ENCODE peak calls at places on chromosome 16, in four cellular contexts. S is GM12878, I is H1, Q is K562. L is an unnamed sample.

GRCh38 chr16:8958344-8958808 is 5.3 kb downstream of the USP7 start:
- DNase-seq in Q (peak), S (no peak), I (no peak), L (no peak)

GRCh38 chr16:47523342-47524006 is 62.3 kb downstream of the PHKB start:
- DNase-seq in S (peak), Q (no peak), I (no peak), L (peak)

GRCh38 chr16:55370762-55371482 is 46.9 kb downstream of the IRX6 start:
- DNase-seq in S (no peak), Q (peak), I (peak), L (peak)

GRCh38 chr16:54942353-54942943 is 11.8 kb downstream of the IRX5 start:
- DNase-seq in I (no peak), S (no peak), Q (peak), L (no peak)

GRCh38 chr16:65648111-65648510 is 526.2 kb upstream of the CDH11 start:
- DNase-seq in I (no peak), S (no peak), Q (no peak), L (no peak)

GRCh38 chr16:57146735-57147134 is 39.1 kb downstream of the PSME3IP1 start:
- DNase-seq in Q (peak), I (peak), S (no peak), L (peak)

GRCh38 chr16:11285842-11286241 is 4.7 kb upstream of the PRM1 start:
- DNase-seq in I (no peak), Q (no peak), S (no peak), L (no peak)

GRCh38 chr16:17474037-17474436 is 3.3 kb upstream of the XYLT1 start:
- DNase-seq in S (no peak), I (no peak), Q (no peak), L (no peak)

GRCh38 chr16:31177136-31177535 is 2.8 kb upstream of the FUS start:
- DNase-seq in S (no peak), I (no peak), Q (no peak), L (no peak)
- TF ChIP-seq BRCA1 in S (no peak), I (no peak), Q (no peak), L (no peak)

GRCh38 chr16:88699180-88699579 is 7.0 kb downstream of the RNF166 start:
- DNase-seq in S (no peak), I (no peak), Q (no peak), L (no peak)
- TF ChIP-seq BRCA1 in S (no peak), I (no peak), Q (no peak), L (no peak)

GRCh38 chr16:67236551-67237395 is 9.8 kb downstream of the TMEM208 start:
- DNase-seq in I (peak), S (no peak), Q (peak), L (peak)
- TF ChIP-seq BRCA1 in I (no peak), S (no peak), Q (no peak), L (no peak)

DNA sequence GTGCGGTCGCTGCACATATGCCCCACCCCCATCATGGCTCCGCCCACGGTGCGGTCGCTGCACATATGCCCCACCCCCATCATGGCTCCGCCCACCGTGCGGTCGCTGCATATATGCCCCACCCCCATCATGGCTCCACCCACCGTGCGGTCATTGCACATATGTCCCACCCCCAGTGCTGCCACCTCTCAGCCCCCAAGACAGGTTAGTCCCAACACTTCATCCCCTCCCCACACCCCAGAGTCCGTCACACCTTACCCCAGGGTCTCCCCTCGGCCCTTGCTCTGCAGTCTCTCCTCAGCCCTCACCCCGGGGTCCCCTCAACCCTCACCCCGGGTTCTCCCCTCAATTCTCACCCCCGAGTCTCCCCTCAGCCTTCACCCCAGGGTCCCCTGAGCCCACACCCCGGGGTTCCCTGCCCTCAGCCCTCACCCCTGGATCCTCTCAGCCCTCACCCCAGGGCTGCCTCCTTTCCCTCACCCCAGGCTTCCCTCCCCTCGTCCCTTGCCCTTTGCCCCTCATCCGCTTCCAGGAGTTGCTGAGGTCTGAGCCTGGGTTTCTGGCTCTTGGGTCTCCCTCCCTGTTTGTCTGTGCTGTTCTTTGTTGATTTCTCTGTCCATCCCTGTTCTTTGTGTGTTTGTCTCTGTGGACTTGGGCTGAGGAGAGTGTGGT is 25.6 kb downstream of the TPSG1 start:
- DNase-seq in I (no peak), S (no peak), Q (no peak), L (no peak)
- TF ChIP-seq BRCA1 in I (no peak), S (no peak), Q (no peak), L (no peak)

GRCh38 chr16:29820730-29821662 is 734 bp downstream of the MVP start:
- DNase-seq in Q (no peak), I (no peak), S (peak), L (no peak)
- TF ChIP-seq BRCA1 in Q (no peak), I (no peak), S (no peak), L (no peak)

DNA sequence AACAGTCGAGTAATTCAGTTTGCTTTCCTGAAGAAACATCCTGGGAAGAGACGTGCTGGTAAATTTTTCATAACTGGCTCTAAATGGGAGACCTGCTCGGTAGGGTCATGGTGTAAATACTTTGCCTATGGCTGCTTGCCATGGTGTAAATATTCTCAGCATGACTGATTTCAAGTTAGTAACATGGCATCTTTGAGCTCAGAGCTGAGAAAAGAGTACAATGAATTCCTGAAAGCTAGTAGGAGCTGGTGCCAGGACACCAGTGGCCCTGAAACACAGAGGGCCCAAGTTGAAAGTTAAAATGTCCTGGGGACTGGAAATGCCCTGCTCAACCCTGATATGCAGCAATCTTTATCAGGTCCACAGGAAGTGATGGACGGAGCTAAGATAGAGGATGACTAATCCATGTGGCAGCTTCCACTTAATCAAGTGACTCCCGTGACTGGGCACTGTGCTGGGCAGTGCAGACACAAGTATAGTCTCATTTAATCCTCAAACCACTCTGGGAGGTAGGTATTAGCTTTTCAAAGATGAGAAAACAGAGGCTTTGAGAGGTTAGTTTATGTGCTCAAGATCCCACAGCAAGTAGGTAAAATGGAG is 130.1 kb upstream of the ADAMTS18 start:
- DNase-seq in S (no peak), Q (no peak), I (no peak), L (no peak)
- TF ChIP-seq BRCA1 in S (no peak), Q (no peak), I (no peak), L (no peak)

DNA sequence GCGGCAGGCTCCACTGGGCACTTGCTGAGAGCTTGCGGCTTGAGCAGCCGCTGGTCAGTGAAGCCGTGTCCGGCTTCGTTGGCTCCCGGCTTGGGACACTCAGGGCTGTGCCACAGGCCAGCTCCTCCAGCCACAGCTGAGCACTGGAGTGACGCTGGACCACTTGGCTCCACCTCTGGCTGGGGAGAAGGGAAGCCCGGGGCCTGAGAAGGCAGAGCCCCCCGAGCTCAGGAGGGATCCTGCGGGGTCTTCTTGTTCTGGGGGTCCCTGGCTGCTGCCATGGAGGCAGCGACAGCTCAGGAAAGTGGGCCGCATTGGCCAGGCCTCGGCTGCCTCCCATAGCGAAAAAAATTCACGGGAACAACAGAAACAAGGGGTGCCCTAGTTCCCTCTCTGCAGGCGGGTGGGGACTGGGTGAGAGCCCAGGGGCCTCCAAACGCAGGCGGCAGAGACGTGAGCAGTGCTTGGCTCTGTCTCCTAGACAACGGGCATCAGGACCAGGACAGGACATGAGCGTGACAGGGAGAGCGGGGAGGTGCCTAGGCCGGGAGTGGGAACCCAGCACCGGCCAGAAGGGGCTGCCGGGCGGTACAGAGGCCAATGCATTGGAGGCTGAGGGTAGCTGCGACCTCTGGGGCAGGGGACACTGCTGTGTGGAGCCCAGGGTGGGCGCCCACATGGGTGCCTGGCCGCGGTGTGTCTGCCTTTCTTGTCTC is 37.7 kb downstream of the SLC7A5 start:
- DNase-seq in S (no peak), I (no peak), Q (no peak), L (no peak)
- TF ChIP-seq BRCA1 in S (no peak), I (no peak), Q (no peak), L (no peak)